ENCODE peak calls at places on chromosomes 16 and 17, in nine cellular contexts. S is fibroblast of mammary gland, I is nephron progenitor cell, D is heart left ventricle, F is MCF 10A, U is AG04450, M is endothelial cell, P is fibroblast of pulmonary artery, T is RWPE1. G is an unnamed sample.
A peak's percentile ranks its signal among the peaks of the same experiment; 100 is the strongest.

GRCh38 chr17:41645371-41646063 is 21.1 kb upstream of the KRT17 start:
- DNase-seq in S (peak; percentile 64), D (no peak), F (peak; percentile 61), I (no peak), T (no peak), U (no peak), M (no peak), P (peak; percentile 58), G (peak; percentile 72)

GRCh38 chr17:82103588-82104451 is 5.8 kb upstream of the FASN start:
- DNase-seq in D (no peak), I (peak; percentile 54), P (no peak), U (no peak), M (no peak), F (no peak), T (peak; percentile 43), S (peak; percentile 40), G (peak; percentile 31)

GRCh38 chr17:27471321-27472269 is 15.3 kb downstream of the KSR1 start:
- DNase-seq in U (no peak), M (no peak), P (no peak), F (peak; percentile 96), S (peak; percentile 21), D (no peak), I (no peak), T (peak; percentile 74), G (no peak)

GRCh38 chr17:49447603-49448325 is 33.1 kb upstream of the PHB1 start:
- DNase-seq in I (no peak), M (no peak), D (no peak), U (no peak), P (no peak), F (no peak), S (no peak), T (no peak), G (peak; percentile 83)

GRCh38 chr16:27383511-27384243 is 18.3 kb upstream of the IL21R start:
- DNase-seq in M (no peak), F (no peak), U (no peak), D (peak; percentile 47), P (no peak), S (no peak), T (no peak), I (no peak), G (no peak)

GRCh38 chr16:57565461-57565860 is 23.0 kb downstream of the ADGRG5 start:
- DNase-seq in U (no peak), I (no peak), M (no peak), T (no peak), S (no peak), F (no peak), P (no peak), D (no peak), G (no peak)

GRCh38 chr17:42682400-42683384 is at the start of gene CNTNAP1:
- DNase-seq in T (peak; percentile 55), F (peak; percentile 63), D (peak; percentile 64), P (peak; percentile 81), I (peak; percentile 79), M (peak; percentile 53), U (no peak), S (peak; percentile 68), G (peak; percentile 86)

GRCh38 chr17:31754239-31754945 is 104.7 kb downstream of the COPRS start:
- DNase-seq in U (peak; percentile 86), I (no peak), T (peak; percentile 36), P (peak; percentile 75), S (peak; percentile 97), F (peak; percentile 31), M (no peak), D (no peak), G (peak; percentile 91)

GRCh38 chr16:89320717-89321501 is 103.4 kb downstream of the ZNF778 start:
- DNase-seq in I (peak; percentile 54), P (peak; percentile 45), F (peak; percentile 52), D (peak; percentile 55), U (no peak), T (peak; percentile 55), M (no peak), S (peak; percentile 49), G (no peak)

GRCh38 chr17:58415371-58416055 is 1.8 kb downstream of the RNF43 start:
- DNase-seq in M (peak; percentile 22), D (no peak), I (peak; percentile 51), F (peak; percentile 57), T (no peak), U (no peak), P (no peak), S (no peak), G (no peak)

GRCh38 chr16:88681084-88681680 is 5.1 kb downstream of the SNAI3 start:
- DNase-seq in S (no peak), D (peak; percentile 16), F (peak; percentile 34), T (no peak), M (peak; percentile 47), U (no peak), I (no peak), P (no peak), G (no peak)

GRCh38 chr17:66491213-66491612 is 188.8 kb downstream of the PRKCA start:
- DNase-seq in U (no peak), I (no peak), M (no peak), S (no peak), F (no peak), T (no peak), D (no peak), P (no peak), G (no peak)

GRCh38 chr16:2016407-2016922 is 3.1 kb upstream of the NPW start:
- DNase-seq in M (no peak), F (no peak), D (no peak), S (no peak), I (peak; percentile 49), T (no peak), U (no peak), P (no peak), G (no peak)
- TF ChIP-seq CTCF in M (peak; percentile 59), F (peak; percentile 39), D (peak; percentile 19), S (peak; percentile 43), I (peak; percentile 49), T (no peak), U (peak; percentile 45), P (peak; percentile 41), G (peak; percentile 47)

GRCh38 chr16:25134306-25134705 is 22.8 kb downstream of the LCMT1 start:
- DNase-seq in S (no peak), F (no peak), U (no peak), D (no peak), I (no peak), T (no peak), M (no peak), P (no peak), G (no peak)

GRCh38 chr16:25138130-25138529 is 26.6 kb downstream of the LCMT1 start:
- DNase-seq in T (no peak), P (no peak), I (no peak), S (no peak), D (no peak), M (no peak), U (no peak), F (no peak), G (no peak)

GRCh38 chr16:25140459-25140858 is 28.9 kb downstream of the LCMT1 start:
- DNase-seq in P (no peak), I (no peak), F (no peak), M (no peak), T (no peak), S (no peak), D (no peak), U (no peak), G (peak; percentile 20)

DNA sequence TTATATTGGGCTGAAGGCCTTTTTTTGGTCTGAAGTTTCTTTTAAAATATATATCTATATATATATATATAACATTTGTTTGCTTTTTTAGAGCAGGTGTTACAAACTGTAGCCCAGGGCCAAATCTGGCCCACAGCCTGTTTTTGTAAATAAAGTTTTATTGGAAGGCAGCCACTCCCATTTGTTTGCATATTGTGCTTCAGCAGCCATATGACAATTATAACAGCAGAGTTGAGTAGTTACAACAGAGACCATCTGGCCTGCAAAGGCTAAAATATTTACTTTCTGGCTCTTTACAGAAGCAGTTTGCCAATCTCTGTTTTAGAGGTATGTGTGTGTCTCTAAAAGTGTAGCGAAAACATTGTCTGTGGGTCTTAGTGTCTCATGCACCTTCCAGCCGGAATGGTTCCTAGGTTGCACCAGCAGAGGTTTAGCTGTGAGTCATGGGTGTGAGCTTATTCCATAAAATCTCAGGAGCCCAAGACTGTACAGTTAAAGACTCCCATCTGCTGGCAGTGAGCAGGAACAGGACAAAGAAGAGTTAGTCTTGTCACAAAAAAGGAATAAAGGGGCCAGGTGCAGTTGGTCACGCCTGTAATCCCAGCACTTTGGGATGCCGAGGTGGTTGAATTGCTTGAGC is 23.8 kb downstream of the LCMT1 start:
- DNase-seq in U (peak; percentile 63), P (peak; percentile 40), D (no peak), F (peak; percentile 36), M (no peak), S (peak; percentile 63), T (peak; percentile 26), I (no peak), G (peak; percentile 26)
- TF ChIP-seq CTCF in U (peak; percentile 67), P (peak; percentile 19), D (no peak), F (peak; percentile 21), M (no peak), S (peak; percentile 38), T (no peak), I (no peak), G (peak; percentile 38)

GRCh38 chr16:24909856-24910255 is 64.1 kb downstream of the SLC5A11 start:
- DNase-seq in I (no peak), P (no peak), S (no peak), T (no peak), U (no peak), M (no peak), F (no peak), D (no peak), G (no peak)

GRCh38 chr16:24908716-24909115 is 63.0 kb downstream of the SLC5A11 start:
- DNase-seq in T (no peak), I (no peak), U (no peak), F (no peak), S (no peak), M (no peak), P (no peak), D (no peak), G (no peak)

GRCh38 chr16:24906901-24907300 is 61.1 kb downstream of the SLC5A11 start:
- DNase-seq in T (no peak), S (no peak), I (no peak), D (no peak), M (no peak), P (no peak), F (no peak), U (no peak), G (no peak)

DNA sequence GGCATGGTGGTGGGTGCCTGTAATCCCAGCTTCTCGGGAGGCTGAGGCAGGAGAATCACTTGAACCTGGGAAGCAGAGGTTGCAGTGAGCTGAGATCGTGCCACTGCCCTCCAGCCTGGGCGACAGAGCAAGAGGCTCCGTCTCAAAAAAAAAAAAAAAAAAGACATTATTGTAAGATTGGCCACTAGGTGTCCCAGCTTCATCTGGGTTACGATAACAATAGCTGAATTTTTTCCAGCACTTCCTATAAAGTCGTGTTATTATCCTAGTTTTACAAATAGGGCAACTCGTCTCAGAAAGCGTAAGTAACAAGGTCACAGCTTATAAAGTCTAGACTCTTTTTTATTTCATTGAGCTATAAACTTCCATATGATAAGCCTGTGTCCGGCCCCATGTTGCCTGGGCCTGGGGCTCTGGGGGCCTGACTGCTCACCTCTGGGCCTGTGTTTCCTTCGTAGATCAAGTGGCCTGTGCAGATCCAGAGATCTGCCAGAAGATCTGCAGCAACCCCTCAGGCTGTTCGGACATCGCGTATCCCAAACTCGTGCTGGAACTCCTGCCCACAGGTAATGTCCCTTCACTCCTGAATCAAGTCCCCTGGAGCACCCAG is 60.5 kb downstream of the SLC5A11 start:
- DNase-seq in M (no peak), F (peak; percentile 26), D (no peak), I (no peak), U (no peak), P (peak; percentile 56), S (peak; percentile 46), T (peak; percentile 25), G (peak; percentile 51)
- TF ChIP-seq CTCF in M (peak; percentile 73), F (peak; percentile 49), D (peak; percentile 22), I (peak; percentile 32), U (peak; percentile 46), P (peak; percentile 52), S (peak; percentile 53), T (peak; percentile 33), G (peak; percentile 40)

GRCh38 chr17:78787444-78787843 is 5.4 kb upstream of the CYTH1 start:
- DNase-seq in S (no peak), M (no peak), U (no peak), P (no peak), I (no peak), T (no peak), F (peak; percentile 25), D (no peak), G (no peak)
- TF ChIP-seq CTCF in S (no peak), M (no peak), U (no peak), P (no peak), I (no peak), T (no peak), F (no peak), D (no peak), G (no peak)

G was measured in cardiac fibroblast.